ENCODE peak calls at places on chromosomes 12 and 14, in eight cellular contexts. I is substantia nigra, C is suprapubic skin, T is tibial artery, U is astrocyte of the cerebellum, O is prostate gland, E is astrocyte of the spinal cord, B is pancreas. W is an unnamed sample.

GRCh38 chr12:46265734-46266133 is 3.1 kb downstream of the SLC38A1 start:
- DNase-seq in I (no peak), C (no peak), T (no peak), U (no peak), O (no peak), E (no peak), B (no peak), W (no peak)

GRCh38 chr12:19288603-19289244 is 150.6 kb upstream of the AEBP2 start:
- DNase-seq in I (no peak), C (no peak), T (no peak), U (peak), O (no peak), E (peak), B (no peak), W (peak)

GRCh38 chr14:45085004-45085403 is 1.1 kb downstream of the PRPF39 start:
- DNase-seq in I (no peak), C (no peak), T (no peak), U (no peak), O (no peak), E (peak), B (no peak), W (no peak)

GRCh38 chr12:131333136-131333535 is 377.8 kb upstream of the SFSWAP start:
- DNase-seq in I (no peak), C (no peak), T (no peak), U (no peak), O (no peak), E (no peak), B (no peak), W (no peak)

GRCh38 chr14:68135566-68135965 is 316.0 kb downstream of the RAD51B start:
- DNase-seq in I (no peak), C (no peak), T (no peak), U (no peak), O (no peak), E (peak), B (no peak), W (no peak)

GRCh38 chr14:69708586-69709169 is 58.3 kb upstream of the SRSF5 start:
- DNase-seq in I (peak), C (no peak), T (no peak), U (no peak), O (no peak), E (no peak), B (no peak), W (no peak)

GRCh38 chr12:67441736-67442346 is 172.7 kb downstream of the CAND1 start:
- DNase-seq in I (peak), C (peak), T (peak), U (peak), O (peak), E (peak), B (peak), W (peak)

GRCh38 chr12:873954-874353 is 75.5 kb downstream of the RAD52 start:
- DNase-seq in I (no peak), C (no peak), T (no peak), U (no peak), O (no peak), E (no peak), B (no peak), W (no peak)

GRCh38 chr12:93883436-93884154 is 206.4 kb downstream of the CRADD start:
- DNase-seq in I (no peak), C (no peak), T (no peak), U (no peak), O (no peak), E (peak), B (no peak), W (no peak)

GRCh38 chr12:14390885-14391530 is 25.5 kb downstream of the ATF7IP start:
- DNase-seq in I (no peak), C (no peak), T (no peak), U (no peak), O (no peak), E (no peak), B (no peak), W (no peak)

GRCh38 chr12:123907726-123908476 is 64.7 kb downstream of the CCDC92 start:
- DNase-seq in I (peak), C (no peak), T (no peak), U (no peak), O (no peak), E (no peak), B (no peak), W (peak)

GRCh38 chr14:76908834-76909233 is 82.6 kb downstream of the LRRC74A start:
- DNase-seq in I (peak), C (no peak), T (no peak), U (no peak), O (no peak), E (no peak), B (peak), W (no peak)

GRCh38 chr12:130847097-130847496 is 8.0 kb upstream of the STX2 start:
- DNase-seq in I (no peak), C (no peak), T (no peak), U (no peak), O (no peak), E (no peak), B (no peak), W (no peak)

GRCh38 chr12:121773011-121773777 is 20.3 kb downstream of the RHOF start:
- DNase-seq in I (peak), C (no peak), T (peak), U (no peak), O (peak), E (peak), B (peak), W (peak)

GRCh38 chr14:75258079-75258802 is 20.4 kb upstream of the FOS start:
- DNase-seq in I (no peak), C (no peak), T (peak), U (no peak), O (peak), E (peak), B (peak), W (no peak)

GRCh38 chr14:103207038-103207403 is 83.8 kb downstream of the TNFAIP2 start:
- DNase-seq in I (no peak), C (peak), T (peak), U (no peak), O (peak), E (no peak), B (peak), W (no peak)

GRCh38 chr14:83291716-83292115 is 1758.1 kb upstream of the SEL1L start:
- DNase-seq in I (no peak), C (no peak), T (no peak), U (no peak), O (no peak), E (no peak), B (no peak), W (no peak)